ENCODE peak calls at places on chromosome 16, in six cellular contexts. H is neural progenitor cell, M is cardiac muscle cell, B is fibroblast of mammary gland, D is NB4, V is endothelial cell of umbilical vein. A is an unnamed sample.

GRCh38 chr16:20906225-20906870 is 5.8 kb downstream of the LYRM1 start:
- DNase-seq in V (peak), H (no peak), B (peak), D (no peak), M (no peak), A (peak)

GRCh38 chr16:78163772-78164391 is 64.4 kb downstream of the WWOX start:
- DNase-seq in B (no peak), H (no peak), D (no peak), M (no peak), V (no peak), A (no peak)

GRCh38 chr16:77564791-77565390 is 130.1 kb upstream of the ADAMTS18 start:
- DNase-seq in V (peak), B (peak), D (no peak), H (no peak), M (no peak), A (peak)

GRCh38 chr16:24442631-24443030 is 96.7 kb upstream of the RBBP6 start:
- DNase-seq in H (no peak), B (no peak), V (no peak), M (no peak), D (no peak), A (no peak)

GRCh38 chr16:12348733-12349704 is 372.5 kb downstream of the SNX29 start:
- DNase-seq in M (no peak), B (no peak), D (peak), H (no peak), V (no peak), A (no peak)

GRCh38 chr16:75053791-75054555 is 55.1 kb downstream of the ZNRF1 start:
- DNase-seq in B (no peak), V (peak), M (no peak), H (no peak), D (peak), A (no peak)

GRCh38 chr16:82641336-82641984 is 14.7 kb downstream of the CDH13 start:
- DNase-seq in H (no peak), B (peak), M (no peak), D (no peak), V (peak), A (peak)

GRCh38 chr16:69165584-69165983 is 21.4 kb upstream of the SNTB2 start:
- DNase-seq in M (no peak), D (no peak), B (no peak), H (no peak), V (no peak), A (no peak)

GRCh38 chr16:31008154-31008950 is 2.1 kb downstream of the STX1B start:
- DNase-seq in H (no peak), V (no peak), B (peak), D (no peak), M (no peak), A (peak)

GRCh38 chr16:47459603-47460002 is 1.3 kb downstream of the ITFG1 start:
- DNase-seq in V (no peak), H (no peak), D (no peak), M (no peak), B (no peak), A (no peak)
- H3K4me3 ChIP-seq in V (no peak), H (peak), D (peak), M (peak), B (no peak), A (peak)

DNA sequence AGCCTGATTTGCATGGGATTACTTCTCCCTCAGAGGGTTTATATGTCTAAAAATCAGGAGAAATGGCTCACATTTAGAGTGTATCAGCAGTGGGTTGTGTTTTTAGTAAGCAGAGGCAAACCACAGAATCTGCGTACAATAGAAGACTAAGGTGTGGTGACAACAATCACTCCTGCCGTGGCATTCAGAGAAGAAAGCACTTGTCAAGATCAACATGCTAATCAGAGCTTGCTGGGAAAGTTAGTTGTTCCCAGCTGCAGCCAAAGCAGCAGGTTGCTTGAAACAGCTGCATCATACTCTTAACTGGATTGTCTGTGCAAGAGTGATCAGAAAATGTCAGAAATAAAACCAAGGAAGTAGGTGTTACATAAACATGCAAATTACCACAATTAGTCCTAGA is 616.5 kb downstream of the CDH8 start:
- DNase-seq in V (no peak), M (no peak), D (no peak), B (no peak), H (peak), A (no peak)
- TF ChIP-seq CTCF in V (no peak), M (no peak), D (no peak), B (no peak), H (no peak), A (no peak)

DNA sequence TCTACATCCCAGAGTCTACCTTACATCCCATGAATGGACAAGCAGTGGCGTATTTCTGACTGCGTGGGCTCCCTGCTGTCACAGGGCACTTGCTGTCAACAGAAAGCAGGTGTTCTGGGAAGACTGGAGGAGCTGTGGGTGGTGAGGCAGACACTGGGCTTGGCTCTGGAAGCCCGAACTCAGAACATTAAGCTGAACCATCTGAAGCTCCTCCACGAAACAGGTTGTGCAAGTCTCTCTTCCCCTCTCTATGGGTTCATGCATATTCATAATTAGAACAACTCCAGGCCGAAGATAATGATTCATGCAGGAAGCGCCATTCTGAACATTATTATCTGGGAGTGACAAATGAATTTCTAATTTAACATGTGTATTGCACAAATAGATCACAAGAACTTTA is 407.6 kb downstream of the XYLT1 start:
- DNase-seq in M (no peak), D (no peak), H (no peak), B (no peak), V (no peak), A (no peak)
- H3K4me3 ChIP-seq in M (no peak), D (no peak), H (no peak), B (no peak), V (no peak), A (no peak)

DNA sequence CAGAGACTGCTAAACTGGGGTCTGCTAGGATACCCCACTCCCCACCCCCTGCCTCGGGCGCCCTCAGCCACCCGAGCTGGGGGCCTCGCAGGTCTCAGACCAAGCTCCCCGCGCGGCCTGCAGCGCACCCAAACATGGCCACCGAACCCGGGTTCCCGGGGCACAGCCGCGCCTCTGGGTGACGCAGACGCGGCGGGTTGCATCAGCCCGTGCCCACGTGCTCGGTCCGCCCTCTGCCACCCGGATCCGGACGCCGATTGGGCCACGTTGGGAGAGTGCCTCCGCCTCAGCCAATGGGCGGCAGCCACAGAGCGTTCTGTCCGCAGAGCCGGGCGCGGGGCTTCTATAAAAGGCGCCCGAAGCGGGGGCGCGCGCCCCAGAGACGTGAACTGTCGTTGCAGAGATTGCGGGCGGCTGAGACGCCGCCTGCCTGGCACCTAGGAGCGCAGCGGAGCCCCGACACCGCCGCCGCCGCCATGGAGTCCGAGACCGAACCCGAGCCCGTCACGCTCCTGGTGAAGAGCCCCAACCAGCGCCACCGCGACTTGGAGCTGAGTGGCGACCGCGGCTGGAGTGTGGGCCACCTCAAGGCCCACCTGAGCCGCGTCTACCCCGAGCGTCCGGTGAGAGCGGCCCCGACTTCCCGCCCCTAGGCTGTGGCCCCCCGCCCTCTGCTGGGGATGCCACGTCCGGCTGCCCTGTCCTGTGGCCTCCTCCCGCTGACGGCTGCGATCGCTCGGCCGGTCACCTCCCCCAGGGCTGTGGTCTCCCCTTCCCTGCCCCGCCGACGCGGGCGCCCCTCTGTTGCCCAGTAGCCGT is at the start of gene HERPUD1:
- DNase-seq in V (peak), D (peak), B (peak), H (peak), M (peak), A (peak)
- TF ChIP-seq CTCF in V (no peak), D (no peak), B (no peak), H (peak), M (peak), A (no peak)

GRCh38 chr16:51845586-51845985 is 694.5 kb upstream of the SALL1 start:
- DNase-seq in H (peak), M (no peak), B (no peak), D (no peak), V (no peak), A (no peak)
- H3K4me3 ChIP-seq in H (no peak), M (no peak), B (no peak), D (no peak), V (no peak), A (no peak)

GRCh38 chr16:1474471-1474795 is 395 bp downstream of the CLCN7 start:
- DNase-seq in V (no peak), B (no peak), D (no peak), M (no peak), H (peak), A (no peak)

GRCh38 chr16:1477033-1477432 is 2.2 kb upstream of the CLCN7 start:
- DNase-seq in M (no peak), D (no peak), V (no peak), H (no peak), B (no peak), A (no peak)

GRCh38 chr16:1474796-1475551 is at the start of gene CLCN7:
- DNase-seq in B (peak), M (peak), V (peak), H (peak), D (peak), A (peak)

GRCh38 chr16:1474047-1474446 is 781 bp downstream of the CLCN7 start:
- DNase-seq in D (peak), M (no peak), B (no peak), V (no peak), H (peak), A (peak)

DNA sequence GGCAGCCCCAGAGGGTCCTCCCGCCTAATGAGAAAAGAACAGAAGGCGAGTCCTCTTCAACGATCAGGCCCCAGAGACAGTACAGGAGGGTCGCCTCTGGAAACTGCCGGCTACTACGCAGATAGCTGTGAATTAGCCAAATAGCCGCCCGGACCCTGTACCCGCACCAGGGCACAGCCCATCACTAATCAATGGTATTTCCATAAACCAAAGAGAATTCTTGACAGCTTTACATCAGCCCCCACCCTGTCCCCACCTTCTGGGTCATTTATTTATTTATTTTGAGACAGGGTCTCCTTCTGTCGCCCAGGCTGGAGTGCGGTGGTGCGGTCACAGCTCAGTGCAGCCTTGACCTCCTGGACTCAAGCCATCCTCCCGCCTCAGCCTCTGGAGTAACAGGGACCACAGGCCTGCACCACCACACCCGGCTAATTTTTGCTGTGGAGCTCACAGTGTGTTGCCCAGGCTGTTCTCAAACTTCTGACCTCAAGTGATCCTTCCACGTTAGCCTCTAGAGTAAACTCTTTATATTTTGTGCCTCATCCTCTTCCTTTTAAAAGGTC is 805 bp upstream of the CLCN7 start:
- DNase-seq in V (no peak), D (no peak), B (no peak), H (no peak), M (no peak), A (no peak)
- TF ChIP-seq CTCF in V (no peak), D (no peak), B (no peak), H (no peak), M (no peak), A (no peak)

GRCh38 chr16:87333581-87334331 is 16.6 kb upstream of the C16orf95 start:
- DNase-seq in H (no peak), B (no peak), V (no peak), D (no peak), M (no peak), A (no peak)

GRCh38 chr16:87335968-87336849 is 19.0 kb upstream of the C16orf95 start:
- DNase-seq in D (no peak), B (no peak), V (no peak), H (no peak), M (no peak), A (no peak)

GRCh38 chr16:87336850-87337240 is 19.7 kb upstream of the C16orf95 start:
- DNase-seq in M (no peak), H (no peak), V (no peak), B (no peak), D (no peak), A (no peak)

GRCh38 chr16:87334611-87335305 is 17.6 kb upstream of the C16orf95 start:
- DNase-seq in M (no peak), D (no peak), B (no peak), H (no peak), V (no peak), A (no peak)

GRCh38 chr16:87335306-87335967 is 18.2 kb upstream of the C16orf95 start:
- DNase-seq in B (no peak), V (no peak), M (no peak), H (no peak), D (no peak), A (no peak)
- H3K4me3 ChIP-seq in B (no peak), V (no peak), M (no peak), H (no peak), D (no peak), A (no peak)

GRCh38 chr16:85251225-85251760 is 139.0 kb upstream of the CIBAR2 start:
- DNase-seq in B (no peak), H (no peak), D (no peak), V (no peak), M (no peak), A (no peak)
- TF ChIP-seq CTCF in B (no peak), H (no peak), D (no peak), V (no peak), M (no peak), A (no peak)

DNA sequence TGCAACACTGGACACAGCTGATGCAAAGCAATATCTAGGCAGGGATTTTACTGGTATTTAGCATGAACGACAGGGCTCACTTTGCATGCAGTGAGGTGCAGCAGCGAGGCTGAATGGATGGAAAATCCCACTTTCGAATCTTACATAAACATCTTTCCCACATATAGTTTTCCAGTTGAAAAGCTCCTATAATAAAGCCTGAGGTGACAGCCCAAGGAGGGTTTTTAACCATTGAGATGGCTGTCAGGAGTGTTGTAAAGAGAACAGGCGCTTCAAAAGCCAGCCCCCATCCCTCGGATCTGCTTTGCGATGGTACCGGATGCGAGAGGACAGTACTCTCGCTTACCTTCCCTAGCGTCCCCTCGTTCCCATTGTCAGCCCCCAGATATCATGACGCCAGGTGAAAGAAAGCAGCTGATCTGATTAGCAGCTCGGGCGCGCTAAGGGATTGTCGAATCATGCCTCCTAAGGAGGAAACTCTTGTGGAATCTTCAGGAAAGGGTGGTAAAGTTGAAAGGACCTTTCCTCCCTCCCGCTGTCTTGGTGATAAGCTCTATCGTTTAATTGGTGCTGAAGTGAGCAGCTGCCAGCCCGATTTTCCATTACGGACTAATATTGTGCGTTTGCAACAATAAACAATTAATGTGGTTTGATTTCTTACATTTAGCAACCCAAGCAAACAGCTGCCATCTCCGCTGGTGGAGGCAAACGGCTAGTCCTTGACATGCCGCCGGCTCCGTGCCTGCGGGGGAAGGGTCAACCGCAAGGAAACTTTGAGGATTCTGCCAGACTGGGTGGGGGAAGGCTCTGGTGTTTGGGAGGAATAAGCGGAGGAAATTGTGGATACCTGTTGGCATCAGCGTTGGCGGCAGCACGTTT is 1.8 kb downstream of the CDH8 start:
- DNase-seq in V (no peak), B (no peak), H (peak), M (peak), D (no peak), A (no peak)
- H3K4me3 ChIP-seq in V (no peak), B (no peak), H (peak), M (peak), D (no peak), A (peak)

A was measured in AG10803.